ENCODE peak calls at places on chromosome 17, in seven cellular contexts. Q is hepatocyte, X is RWPE1, N is B cell, T is endothelial cell, C is activated B cell treated with CpG ODN at 0.5 μM for 24 hours, U is uterus. K is an unnamed sample.

GRCh38 chr17:69235338-69236058 is 6.9 kb upstream of the ABCA10 start:
- DNase-seq in T (peak; percentile 90), C (peak; percentile 42), U (peak; percentile 77), X (peak; percentile 57), N (peak; percentile 38), Q (peak; percentile 92), K (peak; percentile 36)

GRCh38 chr17:45924332-45924820 is 30.0 kb downstream of the MAPT start:
- DNase-seq in C (no peak), T (no peak), U (no peak), Q (no peak), X (no peak), N (no peak), K (no peak)

GRCh38 chr17:79834575-79835469 is 4.4 kb downstream of the CBX4 start:
- DNase-seq in X (no peak), Q (peak; percentile 26), T (peak; percentile 69), U (no peak), N (peak; percentile 80), C (peak; percentile 45), K (peak; percentile 68)

GRCh38 chr17:75756451-75757085 is 8.4 kb downstream of the GALK1 start:
- DNase-seq in C (no peak), N (peak; percentile 17), X (no peak), Q (no peak), T (no peak), U (no peak), K (no peak)

GRCh38 chr17:20189322-20189721 is 180.2 kb downstream of the SPECC1 start:
- DNase-seq in T (no peak), X (peak; percentile 75), Q (peak; percentile 28), N (no peak), U (no peak), C (no peak), K (no peak)

GRCh38 chr17:64042700-64043485 is 22.5 kb upstream of the ICAM2 start:
- DNase-seq in N (no peak), U (no peak), C (no peak), T (no peak), X (no peak), Q (no peak), K (no peak)

GRCh38 chr17:50882851-50883250 is 16.7 kb upstream of the TOB1 start:
- DNase-seq in C (no peak), X (peak; percentile 68), T (no peak), U (no peak), N (no peak), Q (no peak), K (no peak)

GRCh38 chr17:63701477-63702222 is 1.7 kb upstream of the LIMD2 start:
- DNase-seq in N (peak; percentile 78), X (no peak), U (no peak), Q (no peak), T (no peak), C (peak; percentile 41), K (peak; percentile 83)

GRCh38 chr17:49285716-49286115 is 55.1 kb upstream of the PHOSPHO1 start:
- DNase-seq in C (no peak), Q (no peak), T (no peak), N (no peak), U (no peak), X (no peak), K (no peak)

GRCh38 chr17:29155235-29155965 is 24.8 kb downstream of the MYO18A start:
- DNase-seq in X (peak; percentile 90), N (no peak), U (peak; percentile 32), Q (peak; percentile 82), T (no peak), C (no peak), K (peak; percentile 59)

GRCh38 chr17:72946126-72946525 is 146.4 kb downstream of the SLC39A11 start:
- DNase-seq in U (no peak), X (no peak), T (no peak), C (no peak), Q (no peak), N (no peak), K (no peak)

GRCh38 chr17:78745407-78746088 is 36.5 kb downstream of the CYTH1 start:
- DNase-seq in T (peak; percentile 31), U (no peak), N (no peak), X (no peak), Q (peak; percentile 66), C (no peak), K (no peak)

GRCh38 chr17:60107526-60108257 is 29.0 kb upstream of the HEATR6 start:
- DNase-seq in Q (no peak), T (no peak), X (no peak), U (no peak), C (no peak), N (no peak), K (no peak)

GRCh38 chr17:17675925-17676534 is 5.2 kb upstream of the RAI1 start:
- DNase-seq in N (no peak), U (no peak), T (no peak), Q (peak; percentile 41), X (peak; percentile 77), C (no peak), K (no peak)

GRCh38 chr17:39178516-39178915 is 12.6 kb upstream of the ARL5C start:
- DNase-seq in U (no peak), Q (no peak), C (no peak), T (no peak), N (no peak), X (peak; percentile 57), K (no peak)

GRCh38 chr17:64306850-64307463 is 43.9 kb upstream of the TEX2 start:
- DNase-seq in T (peak; percentile 66), N (peak; percentile 64), C (peak; percentile 50), Q (peak; percentile 80), U (peak; percentile 58), X (peak; percentile 56), K (peak; percentile 77)

GRCh38 chr17:78423961-78424747 is 45.7 kb downstream of the PGS1 start:
- DNase-seq in X (no peak), Q (no peak), C (no peak), T (no peak), N (no peak), U (no peak), K (no peak)

GRCh38 chr17:79281803-79282202 is 207.2 kb downstream of the ENGASE start:
- DNase-seq in X (no peak), U (no peak), Q (no peak), T (no peak), N (no peak), C (no peak), K (no peak)

GRCh38 chr17:72134560-72135399 is 14.0 kb downstream of the SOX9 start:
- DNase-seq in Q (no peak), T (no peak), U (no peak), N (no peak), X (no peak), C (no peak), K (no peak)

GRCh38 chr17:31050948-31051347 is 43.8 kb upstream of the NF1 start:
- DNase-seq in N (no peak), C (no peak), T (no peak), Q (no peak), X (no peak), U (no peak), K (no peak)

GRCh38 chr17:79920751-79921410 is 81.6 kb upstream of the CBX4 start:
- DNase-seq in Q (no peak), T (no peak), U (no peak), X (no peak), C (no peak), N (no peak), K (no peak)

GRCh38 chr17:77959926-77960521 is 1.5 kb downstream of the TNRC6C start:
- DNase-seq in T (no peak), N (peak; percentile 35), C (no peak), U (no peak), Q (peak; percentile 11), X (peak; percentile 13), K (no peak)

GRCh38 chr17:28928061-28928460 is 23.3 kb downstream of the PHF12 start:
- DNase-seq in T (no peak), N (no peak), U (no peak), X (no peak), Q (no peak), C (no peak), K (no peak)

GRCh38 chr17:76781056-76781982 is 43.4 kb downstream of the MFSD11 start:
- DNase-seq in C (no peak), T (no peak), U (no peak), X (no peak), N (no peak), Q (no peak), K (no peak)
- TF ChIP-seq CTCF in C (no peak), T (no peak), U (no peak), X (no peak), N (no peak), Q (no peak), K (peak; percentile 21)

GRCh38 chr17:67276075-67276474 is 31.1 kb upstream of the HELZ start:
- DNase-seq in C (no peak), Q (no peak), U (no peak), X (no peak), T (peak; percentile 16), N (no peak), K (no peak)
- TF ChIP-seq CTCF in C (no peak), Q (peak; percentile 19), U (no peak), X (no peak), T (no peak), N (no peak), K (no peak)

GRCh38 chr17:44719444-44719843 is 11.0 kb downstream of the DBF4B start:
- DNase-seq in N (no peak), U (no peak), T (no peak), Q (no peak), X (no peak), C (no peak), K (no peak)
- TF ChIP-seq CTCF in N (no peak), U (no peak), T (no peak), Q (no peak), X (no peak), C (no peak), K (no peak)

GRCh38 chr17:16439303-16439791 is 24.0 kb downstream of the TRPV2 start:
- DNase-seq in X (no peak), Q (no peak), C (no peak), U (no peak), T (no peak), N (no peak), K (no peak)

GRCh38 chr17:16437083-16437482 is 21.7 kb downstream of the TRPV2 start:
- DNase-seq in U (no peak), T (no peak), C (no peak), Q (no peak), X (no peak), N (no peak), K (no peak)

GRCh38 chr17:16438173-16438556 is 22.8 kb downstream of the TRPV2 start:
- DNase-seq in U (no peak), C (no peak), T (no peak), N (no peak), X (no peak), Q (no peak), K (no peak)

GRCh38 chr17:16439867-16440351 is 24.5 kb downstream of the TRPV2 start:
- DNase-seq in N (no peak), T (no peak), Q (no peak), U (no peak), X (no peak), C (no peak), K (no peak)

GRCh38 chr17:16438557-16439302 is 23.4 kb downstream of the TRPV2 start:
- DNase-seq in Q (peak; percentile 99), T (peak; percentile 95), N (peak; percentile 97), C (peak; percentile 86), X (peak; percentile 99), U (peak; percentile 97), K (peak; percentile 99)
- TF ChIP-seq CTCF in Q (no peak), T (no peak), N (no peak), C (no peak), X (no peak), U (no peak), K (no peak)